ENCODE peak calls at places on chromosomes 13 and 19, in six cellular contexts. V, D, R, J, Q and F are unnamed samples.

GRCh38 chr13:24693862-24694471 is 13.8 kb downstream of the ATP12A start:
- DNase-seq in J (no peak), D (peak; percentile 19), V (peak; percentile 62), Q (peak; percentile 21), R (no peak), F (no peak)

GRCh38 chr13:71864094-71864980 is 2.7 kb downstream of the DACH1 start:
- DNase-seq in Q (peak; percentile 58), R (no peak), V (peak; percentile 15), J (peak; percentile 74), D (no peak), F (no peak)

GRCh38 chr13:52130641-52131040 is 1.8 kb upstream of the NEK5 start:
- DNase-seq in J (no peak), R (no peak), V (no peak), D (no peak), Q (no peak), F (no peak)

GRCh38 chr19:41195675-41196497 is 2.9 kb downstream of the CYP2S1 start:
- DNase-seq in D (no peak), V (peak; percentile 57), J (no peak), R (no peak), Q (no peak), F (no peak)

GRCh38 chr19:38389101-38389925 is 816 bp downstream of the SPRED3 start:
- DNase-seq in Q (no peak), R (peak; percentile 48), D (no peak), V (peak; percentile 82), J (no peak), F (no peak)

GRCh38 chr19:28606269-28607032 is 606.5 kb downstream of the UQCRFS1 start:
- DNase-seq in V (no peak), R (no peak), D (no peak), J (no peak), Q (no peak), F (no peak)

GRCh38 chr13:76991432-76991795 is 467 bp upstream of the CLN5 start:
- DNase-seq in J (peak; percentile 52), Q (no peak), D (peak; percentile 61), R (no peak), V (no peak), F (no peak)

GRCh38 chr19:5285955-5286354 is 54.7 kb downstream of the PTPRS start:
- DNase-seq in J (no peak), R (no peak), Q (no peak), D (no peak), V (no peak), F (no peak)

GRCh38 chr19:32676895-32677359 is 1.3 kb downstream of the RGS9BP start:
- DNase-seq in R (no peak), Q (no peak), D (no peak), J (no peak), V (peak; percentile 25), F (no peak)

GRCh38 chr19:41887711-41888382 is 4.9 kb downstream of the ARHGEF1 start:
- DNase-seq in V (peak; percentile 60), R (peak; percentile 86), J (no peak), D (peak; percentile 91), Q (no peak), F (peak; percentile 44)